ENCODE peak calls at places on chromosome 19, in nine cellular contexts. Z is progenitor cell of endocrine pancreas, V is fibroblast of pulmonary artery, R is endodermal cell, B is retinal pigment epithelial cell, J is heart left ventricle, F is neural crest cell, K is GM12865, M is NB4. Y is an unnamed sample.

GRCh38 chr19:55667006-55667381 is 8.0 kb upstream of the EPN1 start:
- DNase-seq in J (no peak), V (no peak), B (no peak), R (no peak), F (no peak), Z (no peak), K (no peak), M (no peak), Y (no peak)

GRCh38 chr19:2491130-2491801 is 15.3 kb downstream of the GADD45B start:
- DNase-seq in J (no peak), B (no peak), V (peak), M (no peak), Z (no peak), K (peak), R (no peak), F (no peak), Y (peak)

GRCh38 chr19:18764591-18765051 is 26.5 kb downstream of the COMP start:
- DNase-seq in F (no peak), R (no peak), M (no peak), K (no peak), B (no peak), J (no peak), Z (no peak), V (no peak), Y (no peak)

GRCh38 chr19:48591021-48591420 is 15.5 kb upstream of the SPACA4 start:
- DNase-seq in R (no peak), Z (no peak), J (no peak), V (peak), F (no peak), M (peak), K (no peak), B (no peak), Y (no peak)

GRCh38 chr19:4375620-4376228 is 24.6 kb downstream of the SH3GL1 start:
- DNase-seq in F (no peak), V (peak), J (no peak), K (peak), Z (no peak), M (peak), B (no peak), R (peak), Y (no peak)

GRCh38 chr19:1279782-1280341 is 4.5 kb downstream of the FAM174C start:
- DNase-seq in M (peak), B (no peak), R (peak), K (peak), J (peak), V (peak), Z (peak), F (peak), Y (peak)

GRCh38 chr19:18541992-18542935 is 1.1 kb downstream of the FKBP8 start:
- DNase-seq in K (peak), M (peak), R (peak), F (no peak), J (no peak), V (no peak), B (no peak), Z (no peak), Y (no peak)

GRCh38 chr19:50449236-50449899 is 16.7 kb downstream of the MYBPC2 start:
- DNase-seq in Z (no peak), K (no peak), B (no peak), V (no peak), J (no peak), M (no peak), F (no peak), R (no peak), Y (no peak)

GRCh38 chr19:10335149-10336053 is 2.1 kb upstream of the RAVER1 start:
- DNase-seq in V (no peak), Z (no peak), M (no peak), R (peak), K (no peak), B (no peak), F (no peak), J (no peak), Y (no peak)

GRCh38 chr19:49749055-49749716 is 13.9 kb downstream of the TSKS start:
- DNase-seq in B (no peak), F (no peak), M (no peak), K (no peak), Z (no peak), J (no peak), R (peak), V (peak), Y (no peak)

GRCh38 chr19:2429917-2430570 is 2.7 kb upstream of the TIMM13 start:
- DNase-seq in R (no peak), J (no peak), F (no peak), V (no peak), B (no peak), K (no peak), Z (no peak), M (no peak), Y (no peak)

GRCh38 chr19:58515259-58515658 is 3.5 kb upstream of the SLC27A5 start:
- DNase-seq in Z (no peak), R (no peak), K (no peak), M (no peak), F (no peak), V (no peak), B (no peak), J (no peak), Y (no peak)

GRCh38 chr19:48635263-48635965 is 1.8 kb downstream of the DBP start:
- DNase-seq in J (peak), R (peak), M (peak), K (peak), V (peak), Z (no peak), B (no peak), F (no peak), Y (peak)

GRCh38 chr19:44611812-44612295 is 1.5 kb upstream of the IGSF23 start:
- DNase-seq in J (no peak), Z (no peak), K (no peak), V (no peak), M (no peak), R (no peak), F (no peak), B (no peak), Y (no peak)

GRCh38 chr19:34317311-34317927 is 47.6 kb upstream of the GPI start:
- DNase-seq in J (peak), Z (no peak), V (peak), K (no peak), F (no peak), R (no peak), B (no peak), M (no peak), Y (no peak)

GRCh38 chr19:3343619-3344502 is 22.5 kb upstream of the NFIC start:
- DNase-seq in R (peak), F (no peak), Z (no peak), M (peak), B (no peak), J (peak), V (peak), K (peak), Y (no peak)

GRCh38 chr19:29631450-29631849 is 25.4 kb downstream of the POP4 start:
- DNase-seq in B (no peak), J (no peak), M (no peak), R (no peak), Z (no peak), F (no peak), V (no peak), K (no peak), Y (no peak)

GRCh38 chr19:3058821-3059314 is 3.4 kb downstream of the TLE5 start:
- DNase-seq in B (no peak), F (no peak), R (peak), V (no peak), J (no peak), M (no peak), Z (no peak), K (no peak), Y (no peak)

GRCh38 chr19:3671680-3672574 is 28.3 kb downstream of the PIP5K1C start:
- DNase-seq in B (no peak), V (peak), J (peak), R (peak), K (no peak), M (no peak), F (no peak), Z (no peak), Y (no peak)

GRCh38 chr19:29832801-29833200 is 21.0 kb downstream of the CCNE1 start:
- DNase-seq in R (no peak), B (no peak), J (no peak), F (no peak), K (no peak), V (no peak), M (no peak), Z (no peak), Y (no peak)

GRCh38 chr19:14349426-14349825 is 31.8 kb upstream of the ADGRE5 start:
- DNase-seq in B (no peak), V (no peak), K (no peak), R (no peak), M (no peak), F (no peak), Z (no peak), J (no peak), Y (no peak)

GRCh38 chr19:14347999-14348889 is 33.0 kb upstream of the ADGRE5 start:
- DNase-seq in V (peak), M (peak), Z (peak), K (peak), B (no peak), F (peak), R (peak), J (peak), Y (peak)

GRCh38 chr19:14352526-14352925 is 28.7 kb upstream of the ADGRE5 start:
- DNase-seq in R (no peak), J (no peak), M (no peak), Z (no peak), B (no peak), F (no peak), V (no peak), K (no peak), Y (no peak)

GRCh38 chr19:14350866-14351265 is 30.4 kb upstream of the ADGRE5 start:
- DNase-seq in F (no peak), J (no peak), M (no peak), K (no peak), R (no peak), Z (no peak), V (no peak), B (no peak), Y (no peak)

GRCh38 chr19:14350302-14350701 is 30.9 kb upstream of the ADGRE5 start:
- DNase-seq in R (no peak), K (no peak), M (no peak), B (no peak), Z (no peak), V (no peak), J (no peak), F (no peak), Y (no peak)
- TF ChIP-seq CTCF in R (no peak), K (no peak), M (no peak), B (no peak), Z (no peak), V (no peak), J (no peak), F (no peak), Y (no peak)

GRCh38 chr19:39532233-39533002 is at the start of gene EID2B:
- DNase-seq in F (peak), J (peak), Z (peak), M (peak), K (peak), B (peak), R (peak), V (peak), Y (peak)

GRCh38 chr19:39531834-39532232 is 819 bp downstream of the EID2B start:
- DNase-seq in F (no peak), M (no peak), Z (no peak), J (no peak), V (no peak), K (no peak), R (no peak), B (no peak), Y (no peak)

GRCh38 chr19:39533791-39534190 is 1.1 kb upstream of the EID2B start:
- DNase-seq in M (no peak), K (no peak), J (no peak), Z (no peak), V (no peak), F (no peak), B (no peak), R (no peak), Y (no peak)

GRCh38 chr19:39533003-39533512 is 406 bp upstream of the EID2B start:
- DNase-seq in M (no peak), V (no peak), R (no peak), B (no peak), K (no peak), Z (no peak), F (no peak), J (no peak), Y (no peak)
- TF ChIP-seq CTCF in M (no peak), V (no peak), R (no peak), B (no peak), K (no peak), Z (no peak), F (peak), J (peak), Y (no peak)

GRCh38 chr19:53881482-53882390 is at the start of gene PRKCG:
- DNase-seq in Z (peak), M (peak), B (no peak), R (peak), V (no peak), K (no peak), F (peak), J (peak), Y (no peak)
- TF ChIP-seq CTCF in Z (peak), M (peak), B (peak), R (peak), V (peak), K (no peak), F (peak), J (peak), Y (no peak)

GRCh38 chr19:40521276-40521675 is 54.5 kb downstream of the SPTBN4 start:
- DNase-seq in M (peak), J (no peak), F (no peak), K (peak), Z (no peak), R (no peak), V (peak), B (no peak), Y (peak)
- TF ChIP-seq CTCF in M (no peak), J (no peak), F (no peak), K (peak), Z (peak), R (peak), V (peak), B (peak), Y (no peak)

GRCh38 chr19:15283141-15283885 is 49.0 kb downstream of the BRD4 start:
- DNase-seq in Z (no peak), J (no peak), M (no peak), R (no peak), V (peak), K (peak), B (no peak), F (no peak), Y (no peak)
- TF ChIP-seq CTCF in Z (no peak), J (no peak), M (no peak), R (no peak), V (no peak), K (no peak), B (no peak), F (no peak), Y (no peak)

GRCh38 chr19:41740415-41741243 is 14.7 kb upstream of the CEACAM6 start:
- DNase-seq in F (no peak), J (no peak), R (no peak), Z (no peak), M (no peak), B (no peak), V (no peak), K (no peak), Y (no peak)
- TF ChIP-seq CTCF in F (no peak), J (no peak), R (no peak), Z (no peak), M (no peak), B (no peak), V (no peak), K (no peak), Y (no peak)

DNA sequence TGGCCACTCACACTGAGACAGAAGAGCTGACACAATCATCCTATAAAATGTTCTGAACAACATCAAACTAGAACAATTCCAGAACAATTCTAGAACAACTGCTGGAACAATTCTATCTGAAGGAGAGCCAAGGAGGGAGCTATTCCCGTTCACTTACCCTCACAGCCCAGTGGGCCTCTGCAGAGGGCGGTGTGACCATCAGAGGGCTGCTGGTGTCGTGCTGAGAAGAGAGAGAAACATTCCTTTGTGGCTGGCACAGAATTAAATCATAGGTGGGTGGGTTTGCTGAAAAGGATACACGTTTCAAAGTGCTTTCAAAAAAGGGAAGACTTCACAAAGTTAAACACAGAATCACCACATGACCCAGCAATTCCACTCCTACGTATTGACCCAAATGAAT is 35.0 kb downstream of the EPS15L1 start:
- DNase-seq in F (no peak), M (no peak), V (no peak), Z (no peak), J (no peak), B (no peak), K (no peak), R (no peak), Y (no peak)
- TF ChIP-seq CTCF in F (no peak), M (no peak), V (no peak), Z (no peak), J (no peak), B (no peak), K (no peak), R (no peak), Y (peak)

GRCh38 chr19:12657966-12658365 is 8.6 kb downstream of the MAN2B1 start:
- DNase-seq in J (no peak), V (no peak), M (no peak), R (no peak), B (no peak), F (no peak), Z (no peak), K (no peak), Y (no peak)
- TF ChIP-seq CTCF in J (no peak), V (no peak), M (peak), R (peak), B (no peak), F (no peak), Z (no peak), K (no peak), Y (no peak)

GRCh38 chr19:39052243-39052746 is 19.9 kb upstream of the FBXO27 start:
- DNase-seq in F (peak), R (peak), K (peak), M (peak), B (no peak), J (peak), V (peak), Z (peak), Y (peak)
- TF ChIP-seq CTCF in F (peak), R (peak), K (peak), M (peak), B (peak), J (peak), V (peak), Z (peak), Y (peak)